ENCODE peak calls at places on chromosome 2, in six cellular contexts. One of them, this sample, is unnamed.

GRCh38 chr2:159209341-159210306 is 76.9 kb downstream of the WDSUB1 start:
- DNase-seq in kidney epithelial cell: no peak
- DNase-seq in ovary: no peak
- DNase-seq in glutamatergic neuron: no peak
- DNase-seq in GM10248: no peak
- DNase-seq in RWPE1: no peak
- DNase-seq in this sample: no peak

GRCh38 chr2:238502088-238502810 is 75.5 kb downstream of the ASB1 start:
- DNase-seq in glutamatergic neuron: no peak
- DNase-seq in RWPE1: no peak
- DNase-seq in kidney epithelial cell: no peak
- DNase-seq in GM10248: no peak
- DNase-seq in ovary: no peak
- DNase-seq in this sample: no peak

GRCh38 chr2:209976698-209977385 is 25.6 kb upstream of the RPE start:
- DNase-seq in GM10248: peak
- DNase-seq in ovary: no peak
- DNase-seq in glutamatergic neuron: no peak
- DNase-seq in RWPE1: no peak
- DNase-seq in kidney epithelial cell: no peak
- DNase-seq in this sample: no peak

GRCh38 chr2:74441111-74441689 is 537 bp downstream of the RTKN start:
- DNase-seq in glutamatergic neuron: no peak
- DNase-seq in kidney epithelial cell: no peak
- DNase-seq in ovary: peak
- DNase-seq in GM10248: no peak
- DNase-seq in RWPE1: no peak
- DNase-seq in this sample: peak

GRCh38 chr2:29215739-29216608 is 100.8 kb downstream of the CLIP4 start:
- DNase-seq in ovary: no peak
- DNase-seq in kidney epithelial cell: no peak
- DNase-seq in GM10248: no peak
- DNase-seq in glutamatergic neuron: no peak
- DNase-seq in RWPE1: no peak
- DNase-seq in this sample: no peak

GRCh38 chr2:48145845-48146452 is 239.7 kb upstream of the FBXO11 start:
- DNase-seq in kidney epithelial cell: no peak
- DNase-seq in GM10248: no peak
- DNase-seq in RWPE1: no peak
- DNase-seq in ovary: no peak
- DNase-seq in glutamatergic neuron: no peak
- DNase-seq in this sample: no peak

GRCh38 chr2:19835818-19836281 is 65.9 kb downstream of the TTC32 start:
- DNase-seq in GM10248: no peak
- DNase-seq in RWPE1: no peak
- DNase-seq in ovary: no peak
- DNase-seq in glutamatergic neuron: no peak
- DNase-seq in kidney epithelial cell: no peak
- DNase-seq in this sample: no peak

GRCh38 chr2:113876503-113877387 is 13.1 kb upstream of the ACTR3 start:
- DNase-seq in GM10248: no peak
- DNase-seq in RWPE1: peak
- DNase-seq in ovary: no peak
- DNase-seq in kidney epithelial cell: peak
- DNase-seq in glutamatergic neuron: no peak
- DNase-seq in this sample: no peak

GRCh38 chr2:3108105-3108504 is 269.5 kb downstream of the EIPR1 start:
- DNase-seq in RWPE1: no peak
- DNase-seq in ovary: no peak
- DNase-seq in GM10248: no peak
- DNase-seq in kidney epithelial cell: no peak
- DNase-seq in glutamatergic neuron: no peak
- DNase-seq in this sample: no peak

GRCh38 chr2:157460384-157460837 is 16.5 kb upstream of the CYTIP start:
- DNase-seq in RWPE1: no peak
- DNase-seq in ovary: no peak
- DNase-seq in GM10248: no peak
- DNase-seq in glutamatergic neuron: no peak
- DNase-seq in kidney epithelial cell: peak
- DNase-seq in this sample: no peak

GRCh38 chr2:58571181-58571852 is 330.2 kb upstream of the FANCL start:
- DNase-seq in GM10248: peak
- DNase-seq in ovary: no peak
- DNase-seq in kidney epithelial cell: peak
- DNase-seq in RWPE1: peak
- DNase-seq in glutamatergic neuron: no peak
- DNase-seq in this sample: peak

GRCh38 chr2:223570784-223571183 is 31.4 kb downstream of the SCG2 start:
- DNase-seq in ovary: no peak
- DNase-seq in GM10248: no peak
- DNase-seq in glutamatergic neuron: no peak
- DNase-seq in RWPE1: no peak
- DNase-seq in kidney epithelial cell: no peak
- DNase-seq in this sample: no peak

GRCh38 chr2:240759454-240759853 is 60.6 kb downstream of the KIF1A start:
- DNase-seq in kidney epithelial cell: peak
- DNase-seq in GM10248: peak
- DNase-seq in ovary: no peak
- DNase-seq in glutamatergic neuron: no peak
- DNase-seq in RWPE1: no peak
- DNase-seq in this sample: no peak

GRCh38 chr2:165057931-165058330 is 102.6 kb upstream of the SLC38A11 start:
- DNase-seq in GM10248: no peak
- DNase-seq in ovary: no peak
- DNase-seq in RWPE1: no peak
- DNase-seq in kidney epithelial cell: no peak
- DNase-seq in glutamatergic neuron: no peak
- DNase-seq in this sample: no peak

GRCh38 chr2:201938151-201938815 is 95.4 kb upstream of the FZD7 start:
- DNase-seq in glutamatergic neuron: no peak
- DNase-seq in ovary: no peak
- DNase-seq in RWPE1: peak
- DNase-seq in GM10248: no peak
- DNase-seq in kidney epithelial cell: no peak
- DNase-seq in this sample: no peak

GRCh38 chr2:11744631-11745394 is 1.6 kb upstream of the LPIN1 start:
- DNase-seq in kidney epithelial cell: no peak
- DNase-seq in ovary: peak
- DNase-seq in GM10248: no peak
- DNase-seq in RWPE1: no peak
- DNase-seq in glutamatergic neuron: peak
- DNase-seq in this sample: no peak

GRCh38 chr2:201139836-201140599 is 24.1 kb downstream of the CFLAR start:
- DNase-seq in ovary: no peak
- DNase-seq in GM10248: no peak
- DNase-seq in RWPE1: no peak
- DNase-seq in glutamatergic neuron: peak
- DNase-seq in kidney epithelial cell: no peak
- DNase-seq in this sample: no peak

GRCh38 chr2:159211447-159212396 is 74.8 kb downstream of the WDSUB1 start:
- DNase-seq in glutamatergic neuron: no peak
- DNase-seq in kidney epithelial cell: no peak
- DNase-seq in RWPE1: no peak
- DNase-seq in ovary: no peak
- DNase-seq in GM10248: no peak
- DNase-seq in this sample: peak

GRCh38 chr2:195848119-195848899 is 191.3 kb downstream of the SLC39A10 start:
- DNase-seq in ovary: no peak
- DNase-seq in RWPE1: no peak
- DNase-seq in GM10248: no peak
- DNase-seq in kidney epithelial cell: no peak
- DNase-seq in glutamatergic neuron: no peak
- DNase-seq in this sample: no peak

GRCh38 chr2:36338827-36339145 is 16.8 kb upstream of the CRIM1 start:
- DNase-seq in RWPE1: peak
- DNase-seq in glutamatergic neuron: no peak
- DNase-seq in ovary: no peak
- DNase-seq in GM10248: no peak
- DNase-seq in kidney epithelial cell: peak
- DNase-seq in this sample: no peak

GRCh38 chr2:50392185-50392584 is 639.7 kb downstream of the NRXN1 start:
- DNase-seq in glutamatergic neuron: no peak
- DNase-seq in kidney epithelial cell: no peak
- DNase-seq in ovary: no peak
- DNase-seq in RWPE1: no peak
- DNase-seq in GM10248: no peak
- DNase-seq in this sample: no peak

GRCh38 chr2:42872736-42873135 is 80.4 kb upstream of the HAAO start:
- DNase-seq in RWPE1: no peak
- DNase-seq in glutamatergic neuron: no peak
- DNase-seq in ovary: no peak
- DNase-seq in GM10248: no peak
- DNase-seq in kidney epithelial cell: no peak
- DNase-seq in this sample: no peak

DNA sequence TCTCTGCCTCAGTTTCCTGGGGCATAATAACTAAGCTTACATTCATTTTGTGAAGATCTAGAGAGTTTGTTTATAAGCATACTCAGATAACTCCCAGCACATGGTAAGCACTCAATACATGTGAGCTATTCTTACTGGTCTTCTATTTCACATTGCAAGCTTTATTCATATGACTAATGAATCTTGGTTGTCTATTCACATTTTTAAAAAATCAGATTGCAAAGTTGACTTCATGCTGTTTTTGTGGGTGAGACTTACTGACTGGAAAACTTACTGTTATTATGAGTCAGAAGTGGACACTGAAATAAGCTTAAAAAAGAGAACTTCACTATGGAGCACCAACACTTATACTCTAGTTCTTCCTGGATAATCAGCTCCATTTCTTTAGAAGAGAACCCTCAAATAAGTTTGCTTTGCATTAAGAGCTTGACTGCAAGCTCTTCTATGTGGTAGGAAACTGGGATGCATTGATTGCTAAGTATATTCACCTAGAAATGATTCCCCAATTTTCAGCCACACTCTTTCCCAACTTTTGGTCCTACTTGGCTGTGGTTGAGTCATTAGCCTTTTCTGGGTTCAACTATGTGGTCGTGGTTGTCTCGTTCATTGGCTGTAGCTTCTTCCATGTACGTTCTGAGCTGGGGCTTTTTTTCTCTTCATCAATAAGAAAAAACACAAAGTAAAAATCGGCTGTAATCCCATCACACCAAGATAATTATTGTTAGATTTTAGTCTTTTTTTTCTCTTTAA is 29.5 kb upstream of the RBMS1 start:
- DNase-seq in glutamatergic neuron: no peak
- DNase-seq in kidney epithelial cell: no peak
- DNase-seq in RWPE1: no peak
- DNase-seq in GM10248: no peak
- DNase-seq in ovary: no peak
- DNase-seq in this sample: no peak
- TF ChIP-seq CTCF in glutamatergic neuron: no peak
- TF ChIP-seq CTCF in kidney epithelial cell: no peak
- TF ChIP-seq CTCF in RWPE1: no peak
- TF ChIP-seq CTCF in GM10248: no peak
- TF ChIP-seq CTCF in ovary: no peak
- TF ChIP-seq CTCF in this sample: no peak

DNA sequence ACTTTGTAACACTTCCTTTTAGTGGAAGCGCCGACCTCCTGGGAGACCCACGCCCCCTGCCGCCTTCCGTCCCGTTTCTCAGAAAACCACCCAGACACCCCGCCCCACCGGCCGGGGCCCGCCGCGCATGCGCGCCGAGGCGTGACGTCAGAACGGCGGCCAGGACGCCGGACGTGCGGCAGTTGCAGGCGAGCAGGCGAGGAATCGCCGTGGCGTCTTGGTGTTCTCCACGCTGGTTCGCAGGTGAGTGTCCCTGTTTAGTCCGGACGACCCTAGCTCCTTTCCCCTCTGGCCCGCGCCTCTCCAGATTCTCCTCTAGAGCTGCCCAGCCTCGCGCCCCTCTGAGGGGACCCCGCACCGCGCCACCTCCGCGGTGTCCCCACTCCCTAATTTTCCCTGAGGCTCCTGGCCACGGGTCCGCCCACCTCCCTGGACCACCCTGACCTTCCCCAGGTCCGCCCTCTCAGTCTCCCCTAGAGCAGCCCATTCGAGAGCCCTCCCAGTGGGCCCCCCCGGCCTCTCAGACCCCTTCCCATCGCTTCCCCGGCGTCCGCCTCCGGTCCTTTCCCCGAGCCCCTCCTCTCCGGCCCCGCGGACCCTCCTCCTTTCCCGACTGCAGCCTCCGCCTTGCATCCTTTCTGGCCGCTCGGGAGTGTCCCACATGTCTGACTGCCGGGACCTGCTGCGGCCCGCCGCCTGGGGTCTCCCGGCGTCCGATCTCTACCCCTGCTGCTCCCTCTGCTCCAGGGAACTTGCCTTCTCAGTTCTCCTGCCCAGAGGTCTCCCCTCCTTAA is at the start of gene PLEKHB2:
- DNase-seq in GM10248: peak
- DNase-seq in RWPE1: peak
- DNase-seq in glutamatergic neuron: peak
- DNase-seq in ovary: peak
- DNase-seq in kidney epithelial cell: no peak
- DNase-seq in this sample: peak
- TF ChIP-seq CTCF in GM10248: no peak
- TF ChIP-seq CTCF in RWPE1: no peak
- TF ChIP-seq CTCF in glutamatergic neuron: no peak
- TF ChIP-seq CTCF in ovary: peak
- TF ChIP-seq CTCF in kidney epithelial cell: peak
- TF ChIP-seq CTCF in this sample: no peak

DNA sequence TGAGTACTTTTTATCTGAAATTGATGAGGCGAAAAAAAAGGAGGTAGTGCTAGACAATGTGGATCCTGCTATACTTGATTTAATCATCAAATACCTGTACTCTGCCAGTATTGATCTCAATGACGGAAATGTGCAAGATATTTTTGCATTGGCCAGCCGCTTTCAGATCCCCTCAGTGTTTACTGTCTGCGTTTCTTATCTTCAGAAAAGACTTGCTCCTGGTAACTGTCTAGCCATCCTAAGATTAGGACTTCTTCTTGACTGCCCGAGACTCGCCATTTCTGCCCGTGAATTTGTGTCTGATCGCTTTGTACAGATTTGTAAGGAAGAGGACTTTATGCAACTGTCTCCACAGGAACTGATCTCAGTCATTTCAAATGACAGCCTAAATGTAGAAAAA is 453 bp downstream of the KLHL41 start:
- DNase-seq in GM10248: no peak
- DNase-seq in RWPE1: no peak
- DNase-seq in ovary: no peak
- DNase-seq in glutamatergic neuron: no peak
- DNase-seq in kidney epithelial cell: no peak
- DNase-seq in this sample: no peak
- TF ChIP-seq CTCF in GM10248: no peak
- TF ChIP-seq CTCF in RWPE1: no peak
- TF ChIP-seq CTCF in ovary: no peak
- TF ChIP-seq CTCF in glutamatergic neuron: no peak
- TF ChIP-seq CTCF in kidney epithelial cell: no peak
- TF ChIP-seq CTCF in this sample: no peak

DNA sequence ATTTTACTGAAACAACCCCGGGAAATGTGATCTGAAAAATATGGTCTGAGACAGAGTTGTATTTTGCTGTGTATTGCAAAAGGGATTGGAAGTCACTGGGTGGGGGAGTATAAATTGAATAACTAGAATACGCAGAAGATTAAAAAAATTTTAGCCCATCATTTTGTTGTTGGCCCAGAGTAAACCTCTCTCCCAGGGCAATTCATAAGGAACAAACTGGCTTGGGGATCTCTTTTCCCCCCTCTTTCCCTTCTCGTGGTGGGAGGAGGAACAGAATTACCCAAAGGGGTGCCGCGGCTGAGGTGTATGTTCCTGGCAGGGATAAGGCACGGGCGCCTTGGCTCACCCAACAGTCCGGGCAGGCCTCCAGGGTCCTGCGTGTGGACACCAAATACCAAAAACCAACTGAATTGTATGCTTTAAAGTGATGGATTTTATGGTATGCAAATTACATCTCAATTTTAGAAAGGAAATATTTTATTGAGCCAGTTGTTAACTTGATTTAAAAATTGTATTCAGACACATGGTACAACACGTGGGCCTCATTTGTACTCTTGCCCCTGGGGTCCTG is 121.2 kb upstream of the SPRED2 start:
- DNase-seq in glutamatergic neuron: no peak
- DNase-seq in RWPE1: no peak
- DNase-seq in GM10248: no peak
- DNase-seq in kidney epithelial cell: no peak
- DNase-seq in ovary: no peak
- DNase-seq in this sample: no peak
- TF ChIP-seq CTCF in glutamatergic neuron: peak
- TF ChIP-seq CTCF in RWPE1: peak
- TF ChIP-seq CTCF in GM10248: no peak
- TF ChIP-seq CTCF in kidney epithelial cell: no peak
- TF ChIP-seq CTCF in ovary: no peak
- TF ChIP-seq CTCF in this sample: peak

This sample was measured in nephron progenitor cell.